ENCODE peak calls at places on chromosomes 11 and 22, in four cellular contexts. X is upper lobe of right lung, P is left ventricle myocardium inferior, L is transverse colon. F is an unnamed sample. For H3K36me3, the result is how much of the 10 kb centered on the place peaks cover.

GRCh38 chr11:77311701-77312100 is 10.2 kb upstream of the GDPD4 start:
- DNase-seq in X (no peak), P (no peak), L (no peak), F (no peak)

GRCh38 chr11:112157274-112157766 is 6.6 kb downstream of the IL18 start:
- DNase-seq in X (no peak), P (no peak), L (no peak), F (no peak)

GRCh38 chr11:66126808-66127555 is 56.9 kb downstream of the PACS1 start:
- DNase-seq in X (peak), P (peak), L (peak), F (no peak)

GRCh38 chr11:47967577-47968230 is 12.7 kb upstream of the PTPRJ start:
- DNase-seq in X (no peak), P (no peak), L (no peak), F (no peak)

GRCh38 chr11:109704432-109704831 is 282.4 kb downstream of the C11orf87 start:
- DNase-seq in X (no peak), P (no peak), L (no peak), F (no peak)

GRCh38 chr11:2779981-2780849 is 80.4 kb upstream of the KCNQ1OT1 start:
- DNase-seq in X (peak), P (peak), L (peak), F (peak)

GRCh38 chr11:119782673-119783072 is 53.7 kb upstream of the NECTIN1 start:
- DNase-seq in X (no peak), P (no peak), L (no peak), F (peak)

GRCh38 chr22:46775364-46775758 is 12.9 kb downstream of the TBC1D22A start:
- DNase-seq in X (no peak), P (no peak), L (no peak), F (no peak)

GRCh38 chr11:33040127-33040861 is 922 bp downstream of the TCP11L1 start:
- DNase-seq in X (no peak), P (no peak), L (no peak), F (no peak)

GRCh38 chr11:130390071-130390758 is 38.2 kb downstream of the ADAMTS8 start:
- DNase-seq in X (no peak), P (no peak), L (no peak), F (no peak)

GRCh38 chr11:14980854-14981253 is 8.7 kb upstream of the CALCA start:
- DNase-seq in X (no peak), P (no peak), L (no peak), F (no peak)

GRCh38 chr11:27933992-27934829 is 173.7 kb downstream of the KIF18A start:
- DNase-seq in X (no peak), P (no peak), L (no peak), F (peak)

GRCh38 chr22:29782061-29782845 is 15.1 kb downstream of the UQCR10 start:
- DNase-seq in X (peak), P (peak), L (peak), F (peak)

GRCh38 chr22:47443836-47444745 is 681.6 kb downstream of the TBC1D22A start:
- DNase-seq in X (no peak), P (no peak), L (no peak), F (no peak)

GRCh38 chr11:119793335-119793984 is 64.5 kb upstream of the NECTIN1 start:
- DNase-seq in X (peak), P (no peak), L (no peak), F (peak)

GRCh38 chr11:72475359-72475758 is 41.0 kb upstream of the CLPB start:
- DNase-seq in X (no peak), P (no peak), L (no peak), F (no peak)

GRCh38 chr11:35031869-35032268 is 107.1 kb upstream of the CD44 start:
- DNase-seq in X (no peak), P (no peak), L (no peak), F (no peak)

GRCh38 chr11:42572231-42572610 is 739.6 kb upstream of the API5 start:
- DNase-seq in X (no peak), P (no peak), L (no peak), F (no peak)

GRCh38 chr22:33105501-33105911 is 47.3 kb upstream of the SYN3 start:
- DNase-seq in X (no peak), P (no peak), L (no peak), F (no peak)

GRCh38 chr22:42876041-42876440 is 19.0 kb upstream of the ARFGAP3 start:
- DNase-seq in X (no peak), P (no peak), L (no peak), F (no peak)

GRCh38 chr11:21911046-21911445 is 281.8 kb upstream of the ANO5 start:
- DNase-seq in X (no peak), P (no peak), L (no peak), F (no peak)

GRCh38 chr22:49977578-49977977 is 17.0 kb downstream of the PIM3 start:
- DNase-seq in X (peak), P (no peak), L (no peak), F (no peak)

GRCh38 chr22:41254230-41254629 is 13.5 kb upstream of the CHADL start:
- DNase-seq in X (no peak), P (no peak), L (no peak), F (no peak)

GRCh38 chr11:119671561-119672015 is 57.4 kb downstream of the NECTIN1 start:
- DNase-seq in X (no peak), P (peak), L (no peak), F (no peak)

GRCh38 chr22:49391436-49391835 is 436.2 kb downstream of the BRD1 start:
- DNase-seq in X (peak), P (no peak), L (no peak), F (no peak)

GRCh38 chr11:118417801-118418200 is 16.4 kb downstream of the ATP5MG start:
- DNase-seq in X (no peak), P (no peak), L (no peak), F (peak)

GRCh38 chr22:43273902-43274484 is 69.2 kb downstream of the SCUBE1 start:
- DNase-seq in X (no peak), P (no peak), L (no peak), F (peak)

GRCh38 chr22:24413726-24414385 is 13.5 kb upstream of the ADORA2A start:
- DNase-seq in X (no peak), P (no peak), L (no peak), F (peak)
- H3K36me3 ChIP-seq in X (under half), P (under half), L (under half), F (under half)

DNA sequence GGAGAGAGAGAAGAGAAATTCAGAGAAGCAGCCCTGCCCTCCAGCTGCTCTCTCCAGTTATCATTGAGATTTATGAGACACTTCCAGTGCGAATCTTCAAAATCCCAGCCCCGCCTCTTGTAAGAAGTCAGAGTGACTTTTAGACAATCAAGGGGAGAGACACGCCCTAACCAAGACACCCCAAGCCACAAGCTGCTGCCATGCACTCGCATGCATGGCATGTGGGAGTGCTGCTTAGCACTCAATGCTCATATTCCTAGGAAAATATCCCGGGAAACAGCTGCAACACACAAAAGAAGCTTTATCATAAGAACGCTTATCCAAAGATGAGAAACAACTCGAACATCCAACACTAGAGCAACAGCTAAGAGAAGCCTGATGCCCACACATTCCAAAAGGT is 110.7 kb upstream of the BID start:
- DNase-seq in X (no peak), P (no peak), L (no peak), F (peak)
- H3K36me3 ChIP-seq in X (under half), P (half or more), L (under half), F (under half)

GRCh38 chr11:117380676-117381075 is 53.0 kb downstream of the CEP164 start:
- DNase-seq in X (no peak), P (no peak), L (no peak), F (no peak)

GRCh38 chr11:117381481-117381880 is 53.8 kb downstream of the CEP164 start:
- DNase-seq in X (no peak), P (no peak), L (no peak), F (no peak)

GRCh38 chr11:117376517-117376916 is 48.9 kb downstream of the CEP164 start:
- DNase-seq in X (no peak), P (peak), L (no peak), F (no peak)

GRCh38 chr11:117381988-117382387 is 54.3 kb downstream of the CEP164 start:
- DNase-seq in X (no peak), P (no peak), L (no peak), F (no peak)

GRCh38 chr11:117378966-117379865 is 51.6 kb downstream of the CEP164 start:
- DNase-seq in X (no peak), P (peak), L (no peak), F (no peak)
- H3K36me3 ChIP-seq in X (half or more), P (under half), L (under half), F (under half)

GRCh38 chr11:93712678-93713077 is 28.6 kb downstream of the TAF1D start:
- DNase-seq in X (no peak), P (no peak), L (no peak), F (no peak)
- H3K36me3 ChIP-seq in X (under half), P (half or more), L (under half), F (under half)

DNA sequence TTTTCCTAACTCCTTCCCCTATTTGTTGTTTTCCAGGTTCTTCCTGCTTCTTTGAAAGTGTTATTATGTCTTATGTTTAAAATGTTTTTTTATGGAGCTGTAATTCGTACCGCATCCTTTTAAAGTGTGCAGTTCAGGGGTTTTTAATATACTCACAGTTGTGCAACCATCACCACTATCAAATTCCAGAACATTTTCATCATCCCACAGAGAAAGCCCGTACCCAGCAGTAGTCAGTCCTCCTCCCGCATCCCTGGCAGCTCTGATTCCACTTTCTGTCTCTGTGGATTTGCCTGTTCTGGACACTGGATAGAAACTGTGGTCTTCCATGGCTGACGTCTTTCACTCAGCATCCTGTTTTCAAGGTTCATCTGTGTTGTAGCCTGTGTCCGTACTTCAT is 73.7 kb downstream of the JAM3 start:
- DNase-seq in X (no peak), P (no peak), L (no peak), F (no peak)
- H3K36me3 ChIP-seq in X (under half), P (under half), L (under half), F (under half)

GRCh38 chr11:63764201-63764711 is 4.3 kb downstream of the ZFTA start:
- DNase-seq in X (no peak), P (peak), L (peak), F (peak)

GRCh38 chr11:63766501-63767270 is 1.9 kb downstream of the ZFTA start:
- DNase-seq in X (no peak), P (no peak), L (no peak), F (peak)

GRCh38 chr11:63765688-63766241 is 2.8 kb downstream of the ZFTA start:
- DNase-seq in X (no peak), P (no peak), L (peak), F (peak)

GRCh38 chr11:63763506-63764200 is 4.9 kb downstream of the ZFTA start:
- DNase-seq in X (no peak), P (peak), L (peak), F (peak)

GRCh38 chr11:63764712-63765631 is 3.6 kb downstream of the ZFTA start:
- DNase-seq in X (no peak), P (no peak), L (peak), F (peak)
- H3K36me3 ChIP-seq in X (under half), P (under half), L (under half), F (under half)

F was measured in H7.